ENCODE peak calls at places on chromosomes 6 and 20, in five cellular contexts. One of them, this sample, is unnamed.

GRCh38 chr20:14859627-14860026 is 522.2 kb upstream of the FLRT3 start:
- DNase-seq in M059J: no peak
- DNase-seq in fibroblast of the aortic adventitia: no peak
- DNase-seq in effector CD8-positive, alpha-beta T cell: no peak
- DNase-seq in stimulated activated CD4-positive, alpha-beta T cell treated with anti-CD3 and anti-CD28 coated beads, TNF-alpha, amount 100 ng/mL, for 24 hours: no peak
- DNase-seq in this sample: no peak

GRCh38 chr6:116500969-116501433 is 10.4 kb upstream of the CALHM5 start:
- DNase-seq in stimulated activated CD4-positive, alpha-beta T cell treated with anti-CD3 and anti-CD28 coated beads, TNF-alpha, amount 100 ng/mL, for 24 hours: no peak
- DNase-seq in M059J: peak
- DNase-seq in fibroblast of the aortic adventitia: peak
- DNase-seq in effector CD8-positive, alpha-beta T cell: no peak
- DNase-seq in this sample: no peak

GRCh38 chr6:27977387-27977786 is 20.3 kb downstream of the OR2B6 start:
- DNase-seq in stimulated activated CD4-positive, alpha-beta T cell treated with anti-CD3 and anti-CD28 coated beads, TNF-alpha, amount 100 ng/mL, for 24 hours: no peak
- DNase-seq in M059J: no peak
- DNase-seq in effector CD8-positive, alpha-beta T cell: no peak
- DNase-seq in fibroblast of the aortic adventitia: no peak
- DNase-seq in this sample: no peak

GRCh38 chr6:92124126-92124525 is 1295.2 kb downstream of the EPHA7 start:
- DNase-seq in fibroblast of the aortic adventitia: no peak
- DNase-seq in stimulated activated CD4-positive, alpha-beta T cell treated with anti-CD3 and anti-CD28 coated beads, TNF-alpha, amount 100 ng/mL, for 24 hours: no peak
- DNase-seq in M059J: no peak
- DNase-seq in effector CD8-positive, alpha-beta T cell: no peak
- DNase-seq in this sample: no peak

GRCh38 chr6:41527721-41528408 is 18.3 kb upstream of the FOXP4 start:
- DNase-seq in stimulated activated CD4-positive, alpha-beta T cell treated with anti-CD3 and anti-CD28 coated beads, TNF-alpha, amount 100 ng/mL, for 24 hours: no peak
- DNase-seq in effector CD8-positive, alpha-beta T cell: no peak
- DNase-seq in fibroblast of the aortic adventitia: peak
- DNase-seq in M059J: peak
- DNase-seq in this sample: no peak

GRCh38 chr6:162068340-162068739 is 659.2 kb downstream of the PRKN start:
- DNase-seq in fibroblast of the aortic adventitia: no peak
- DNase-seq in M059J: no peak
- DNase-seq in effector CD8-positive, alpha-beta T cell: no peak
- DNase-seq in stimulated activated CD4-positive, alpha-beta T cell treated with anti-CD3 and anti-CD28 coated beads, TNF-alpha, amount 100 ng/mL, for 24 hours: no peak
- DNase-seq in this sample: no peak

GRCh38 chr6:84763397-84764331 is 734 bp downstream of the TBX18 start:
- DNase-seq in effector CD8-positive, alpha-beta T cell: no peak
- DNase-seq in M059J: no peak
- DNase-seq in fibroblast of the aortic adventitia: peak
- DNase-seq in stimulated activated CD4-positive, alpha-beta T cell treated with anti-CD3 and anti-CD28 coated beads, TNF-alpha, amount 100 ng/mL, for 24 hours: no peak
- DNase-seq in this sample: no peak

GRCh38 chr20:1467355-1468116 is 887 bp upstream of the NSFL1C start:
- DNase-seq in effector CD8-positive, alpha-beta T cell: no peak
- DNase-seq in stimulated activated CD4-positive, alpha-beta T cell treated with anti-CD3 and anti-CD28 coated beads, TNF-alpha, amount 100 ng/mL, for 24 hours: no peak
- DNase-seq in M059J: peak
- DNase-seq in fibroblast of the aortic adventitia: no peak
- DNase-seq in this sample: no peak

GRCh38 chr6:43368517-43369160 is 808 bp downstream of the ZNF318 start:
- DNase-seq in fibroblast of the aortic adventitia: peak
- DNase-seq in effector CD8-positive, alpha-beta T cell: peak
- DNase-seq in M059J: peak
- DNase-seq in stimulated activated CD4-positive, alpha-beta T cell treated with anti-CD3 and anti-CD28 coated beads, TNF-alpha, amount 100 ng/mL, for 24 hours: no peak
- DNase-seq in this sample: peak

GRCh38 chr6:160279850-160280249 is 21.2 kb upstream of the SLC22A2 start:
- DNase-seq in fibroblast of the aortic adventitia: no peak
- DNase-seq in M059J: peak
- DNase-seq in stimulated activated CD4-positive, alpha-beta T cell treated with anti-CD3 and anti-CD28 coated beads, TNF-alpha, amount 100 ng/mL, for 24 hours: no peak
- DNase-seq in effector CD8-positive, alpha-beta T cell: no peak
- DNase-seq in this sample: no peak

GRCh38 chr20:23225407-23226060 is 125.1 kb upstream of the NXT1 start:
- DNase-seq in fibroblast of the aortic adventitia: peak
- DNase-seq in M059J: peak
- DNase-seq in stimulated activated CD4-positive, alpha-beta T cell treated with anti-CD3 and anti-CD28 coated beads, TNF-alpha, amount 100 ng/mL, for 24 hours: no peak
- DNase-seq in effector CD8-positive, alpha-beta T cell: no peak
- DNase-seq in this sample: no peak

GRCh38 chr20:4717816-4718215 is 3.9 kb upstream of the PRND start:
- DNase-seq in effector CD8-positive, alpha-beta T cell: no peak
- DNase-seq in M059J: peak
- DNase-seq in fibroblast of the aortic adventitia: peak
- DNase-seq in stimulated activated CD4-positive, alpha-beta T cell treated with anti-CD3 and anti-CD28 coated beads, TNF-alpha, amount 100 ng/mL, for 24 hours: no peak
- DNase-seq in this sample: no peak

GRCh38 chr20:61460261-61461047 is 208.4 kb downstream of the CDH4 start:
- DNase-seq in fibroblast of the aortic adventitia: no peak
- DNase-seq in effector CD8-positive, alpha-beta T cell: no peak
- DNase-seq in M059J: no peak
- DNase-seq in stimulated activated CD4-positive, alpha-beta T cell treated with anti-CD3 and anti-CD28 coated beads, TNF-alpha, amount 100 ng/mL, for 24 hours: no peak
- DNase-seq in this sample: no peak

GRCh38 chr6:25623874-25624273 is 28.1 kb upstream of the SCGN start:
- DNase-seq in fibroblast of the aortic adventitia: no peak
- DNase-seq in effector CD8-positive, alpha-beta T cell: no peak
- DNase-seq in stimulated activated CD4-positive, alpha-beta T cell treated with anti-CD3 and anti-CD28 coated beads, TNF-alpha, amount 100 ng/mL, for 24 hours: no peak
- DNase-seq in M059J: no peak
- DNase-seq in this sample: no peak

GRCh38 chr6:165668951-165669350 is 5.9 kb upstream of the PDE10A start:
- DNase-seq in stimulated activated CD4-positive, alpha-beta T cell treated with anti-CD3 and anti-CD28 coated beads, TNF-alpha, amount 100 ng/mL, for 24 hours: no peak
- DNase-seq in effector CD8-positive, alpha-beta T cell: no peak
- DNase-seq in M059J: no peak
- DNase-seq in fibroblast of the aortic adventitia: no peak
- DNase-seq in this sample: no peak

GRCh38 chr6:32883789-32884188 is 29.8 kb downstream of the PSMB9 start:
- DNase-seq in stimulated activated CD4-positive, alpha-beta T cell treated with anti-CD3 and anti-CD28 coated beads, TNF-alpha, amount 100 ng/mL, for 24 hours: no peak
- DNase-seq in effector CD8-positive, alpha-beta T cell: no peak
- DNase-seq in fibroblast of the aortic adventitia: peak
- DNase-seq in M059J: peak
- DNase-seq in this sample: no peak

GRCh38 chr6:129251669-129252376 is 368.9 kb downstream of the LAMA2 start:
- DNase-seq in stimulated activated CD4-positive, alpha-beta T cell treated with anti-CD3 and anti-CD28 coated beads, TNF-alpha, amount 100 ng/mL, for 24 hours: peak
- DNase-seq in fibroblast of the aortic adventitia: peak
- DNase-seq in effector CD8-positive, alpha-beta T cell: peak
- DNase-seq in M059J: peak
- DNase-seq in this sample: peak

GRCh38 chr6:39812496-39812852 is 20.3 kb downstream of the DAAM2 start:
- DNase-seq in M059J: no peak
- DNase-seq in effector CD8-positive, alpha-beta T cell: no peak
- DNase-seq in fibroblast of the aortic adventitia: no peak
- DNase-seq in stimulated activated CD4-positive, alpha-beta T cell treated with anti-CD3 and anti-CD28 coated beads, TNF-alpha, amount 100 ng/mL, for 24 hours: no peak
- DNase-seq in this sample: no peak

GRCh38 chr6:138034229-138034628 is 73.0 kb downstream of the PERP start:
- DNase-seq in effector CD8-positive, alpha-beta T cell: no peak
- DNase-seq in fibroblast of the aortic adventitia: no peak
- DNase-seq in stimulated activated CD4-positive, alpha-beta T cell treated with anti-CD3 and anti-CD28 coated beads, TNF-alpha, amount 100 ng/mL, for 24 hours: no peak
- DNase-seq in M059J: no peak
- DNase-seq in this sample: no peak

GRCh38 chr6:152701081-152701862 is 3.6 kb downstream of the MYCT1 start:
- DNase-seq in M059J: peak
- DNase-seq in fibroblast of the aortic adventitia: peak
- DNase-seq in effector CD8-positive, alpha-beta T cell: no peak
- DNase-seq in stimulated activated CD4-positive, alpha-beta T cell treated with anti-CD3 and anti-CD28 coated beads, TNF-alpha, amount 100 ng/mL, for 24 hours: no peak
- DNase-seq in this sample: no peak

GRCh38 chr6:163793584-163793983 is 379.1 kb downstream of the QKI start:
- DNase-seq in M059J: peak
- DNase-seq in fibroblast of the aortic adventitia: peak
- DNase-seq in effector CD8-positive, alpha-beta T cell: no peak
- DNase-seq in stimulated activated CD4-positive, alpha-beta T cell treated with anti-CD3 and anti-CD28 coated beads, TNF-alpha, amount 100 ng/mL, for 24 hours: no peak
- DNase-seq in this sample: no peak

GRCh38 chr6:52560462-52560861 is 16.4 kb downstream of the TRAM2 start:
- DNase-seq in effector CD8-positive, alpha-beta T cell: no peak
- DNase-seq in stimulated activated CD4-positive, alpha-beta T cell treated with anti-CD3 and anti-CD28 coated beads, TNF-alpha, amount 100 ng/mL, for 24 hours: no peak
- DNase-seq in M059J: peak
- DNase-seq in fibroblast of the aortic adventitia: no peak
- DNase-seq in this sample: no peak

GRCh38 chr6:55917756-55918415 is 42.5 kb upstream of the BMP5 start:
- DNase-seq in effector CD8-positive, alpha-beta T cell: no peak
- DNase-seq in M059J: peak
- DNase-seq in stimulated activated CD4-positive, alpha-beta T cell treated with anti-CD3 and anti-CD28 coated beads, TNF-alpha, amount 100 ng/mL, for 24 hours: no peak
- DNase-seq in fibroblast of the aortic adventitia: peak
- DNase-seq in this sample: no peak

GRCh38 chr6:166775180-166775922 is 148.3 kb upstream of the RPS6KA2 start:
- DNase-seq in M059J: peak
- DNase-seq in effector CD8-positive, alpha-beta T cell: peak
- DNase-seq in stimulated activated CD4-positive, alpha-beta T cell treated with anti-CD3 and anti-CD28 coated beads, TNF-alpha, amount 100 ng/mL, for 24 hours: peak
- DNase-seq in fibroblast of the aortic adventitia: peak
- DNase-seq in this sample: no peak

GRCh38 chr20:50089787-50090177 is 23.2 kb downstream of the UBE2V1 start:
- DNase-seq in fibroblast of the aortic adventitia: no peak
- DNase-seq in effector CD8-positive, alpha-beta T cell: no peak
- DNase-seq in M059J: no peak
- DNase-seq in stimulated activated CD4-positive, alpha-beta T cell treated with anti-CD3 and anti-CD28 coated beads, TNF-alpha, amount 100 ng/mL, for 24 hours: no peak
- DNase-seq in this sample: no peak